ENCODE peak calls at places on chromosomes 13 and 19, in eight cellular contexts. One of them, this sample, is unnamed.

GRCh38 chr19:55340144-55340783 is 588 bp downstream of the KMT5C start:
- DNase-seq in IMR-90: no peak
- DNase-seq in sigmoid colon: no peak
- DNase-seq in PC-3: no peak
- DNase-seq in fibroblast of lung: no peak
- DNase-seq in astrocyte: no peak
- DNase-seq in BE2C: no peak
- DNase-seq in body of pancreas: peak; percentile 28
- DNase-seq in this sample: peak; percentile 44

GRCh38 chr19:41001243-41001971 is 10.3 kb downstream of the CYP2B6 start:
- DNase-seq in IMR-90: no peak
- DNase-seq in sigmoid colon: no peak
- DNase-seq in PC-3: peak; percentile 23
- DNase-seq in fibroblast of lung: no peak
- DNase-seq in astrocyte: no peak
- DNase-seq in BE2C: no peak
- DNase-seq in body of pancreas: no peak
- DNase-seq in this sample: no peak

GRCh38 chr13:92074658-92075057 is 676.2 kb downstream of the GPC5 start:
- DNase-seq in IMR-90: no peak
- DNase-seq in sigmoid colon: no peak
- DNase-seq in PC-3: peak; percentile 7
- DNase-seq in fibroblast of lung: peak; percentile 43
- DNase-seq in astrocyte: no peak
- DNase-seq in BE2C: peak; percentile 48
- DNase-seq in body of pancreas: peak; percentile 35
- DNase-seq in this sample: peak; percentile 8

GRCh38 chr19:13718733-13719132 is 45.6 kb upstream of the MRI1 start:
- DNase-seq in IMR-90: peak; percentile 66
- DNase-seq in sigmoid colon: no peak
- DNase-seq in PC-3: peak; percentile 89
- DNase-seq in fibroblast of lung: peak; percentile 83
- DNase-seq in astrocyte: peak; percentile 49
- DNase-seq in BE2C: peak; percentile 48
- DNase-seq in body of pancreas: peak; percentile 32
- DNase-seq in this sample: peak; percentile 91

GRCh38 chr13:65555973-65556372 is 1674.2 kb downstream of the PCDH9 start:
- DNase-seq in IMR-90: no peak
- DNase-seq in sigmoid colon: no peak
- DNase-seq in PC-3: no peak
- DNase-seq in fibroblast of lung: no peak
- DNase-seq in astrocyte: no peak
- DNase-seq in BE2C: peak; percentile 62
- DNase-seq in body of pancreas: no peak
- DNase-seq in this sample: no peak

GRCh38 chr13:44313674-44314073 is 60.0 kb upstream of the SERP2 start:
- DNase-seq in IMR-90: peak; percentile 91
- DNase-seq in sigmoid colon: no peak
- DNase-seq in PC-3: peak; percentile 86
- DNase-seq in fibroblast of lung: peak; percentile 75
- DNase-seq in astrocyte: peak; percentile 92
- DNase-seq in BE2C: no peak
- DNase-seq in body of pancreas: no peak
- DNase-seq in this sample: peak; percentile 53

GRCh38 chr13:24718192-24718965 is 38.2 kb downstream of the ATP12A start:
- DNase-seq in IMR-90: no peak
- DNase-seq in sigmoid colon: no peak
- DNase-seq in PC-3: no peak
- DNase-seq in fibroblast of lung: no peak
- DNase-seq in astrocyte: no peak
- DNase-seq in BE2C: no peak
- DNase-seq in body of pancreas: no peak
- DNase-seq in this sample: no peak

GRCh38 chr13:104006625-104007061 is 940.4 kb upstream of the SLC10A2 start:
- DNase-seq in IMR-90: peak; percentile 50
- DNase-seq in sigmoid colon: no peak
- DNase-seq in PC-3: peak; percentile 21
- DNase-seq in fibroblast of lung: peak; percentile 16
- DNase-seq in astrocyte: peak; percentile 90
- DNase-seq in BE2C: peak; percentile 75
- DNase-seq in body of pancreas: no peak
- DNase-seq in this sample: peak; percentile 28

GRCh38 chr19:29715695-29716581 is 877 bp upstream of the C19orf12 start:
- DNase-seq in IMR-90: no peak
- DNase-seq in sigmoid colon: no peak
- DNase-seq in PC-3: peak; percentile 31
- DNase-seq in fibroblast of lung: peak; percentile 18
- DNase-seq in astrocyte: no peak
- DNase-seq in BE2C: no peak
- DNase-seq in body of pancreas: peak; percentile 29
- DNase-seq in this sample: peak; percentile 69

GRCh38 chr13:30334663-30335386 is 27.5 kb upstream of the KATNAL1 start:
- DNase-seq in IMR-90: peak; percentile 4
- DNase-seq in sigmoid colon: no peak
- DNase-seq in PC-3: peak; percentile 44
- DNase-seq in fibroblast of lung: no peak
- DNase-seq in astrocyte: no peak
- DNase-seq in BE2C: peak; percentile 49
- DNase-seq in body of pancreas: peak; percentile 43
- DNase-seq in this sample: no peak

GRCh38 chr19:660793-661426 is 2.1 kb downstream of the RNF126 start:
- DNase-seq in IMR-90: no peak
- DNase-seq in sigmoid colon: peak; percentile 64
- DNase-seq in PC-3: no peak
- DNase-seq in fibroblast of lung: no peak
- DNase-seq in astrocyte: no peak
- DNase-seq in BE2C: no peak
- DNase-seq in body of pancreas: no peak
- DNase-seq in this sample: no peak

GRCh38 chr13:112791662-112792440 is 102.0 kb downstream of the ATP11A start:
- DNase-seq in IMR-90: no peak
- DNase-seq in sigmoid colon: no peak
- DNase-seq in PC-3: no peak
- DNase-seq in fibroblast of lung: no peak
- DNase-seq in astrocyte: no peak
- DNase-seq in BE2C: no peak
- DNase-seq in body of pancreas: no peak
- DNase-seq in this sample: no peak

GRCh38 chr13:49298903-49299605 is 51.3 kb downstream of the CDADC1 start:
- DNase-seq in IMR-90: no peak
- DNase-seq in sigmoid colon: no peak
- DNase-seq in PC-3: no peak
- DNase-seq in fibroblast of lung: no peak
- DNase-seq in astrocyte: no peak
- DNase-seq in BE2C: no peak
- DNase-seq in body of pancreas: no peak
- DNase-seq in this sample: no peak

GRCh38 chr19:40443930-40444180 is 280 bp downstream of the SERTAD3 start:
- DNase-seq in IMR-90: no peak
- DNase-seq in sigmoid colon: no peak
- DNase-seq in PC-3: no peak
- DNase-seq in fibroblast of lung: no peak
- DNase-seq in astrocyte: no peak
- DNase-seq in BE2C: no peak
- DNase-seq in body of pancreas: no peak
- DNase-seq in this sample: no peak

GRCh38 chr13:111121421-111121820 is 6.3 kb downstream of the ARHGEF7 start:
- DNase-seq in IMR-90: no peak
- DNase-seq in sigmoid colon: no peak
- DNase-seq in PC-3: no peak
- DNase-seq in fibroblast of lung: no peak
- DNase-seq in astrocyte: no peak
- DNase-seq in BE2C: no peak
- DNase-seq in body of pancreas: no peak
- DNase-seq in this sample: no peak

GRCh38 chr13:114015608-114016295 is 41.9 kb upstream of the C13orf46 start:
- DNase-seq in IMR-90: peak; percentile 31
- DNase-seq in sigmoid colon: no peak
- DNase-seq in PC-3: peak; percentile 65
- DNase-seq in fibroblast of lung: peak; percentile 84
- DNase-seq in astrocyte: no peak
- DNase-seq in BE2C: no peak
- DNase-seq in body of pancreas: no peak
- DNase-seq in this sample: no peak

GRCh38 chr19:23560051-23560450 is 127.0 kb downstream of the ZNF675 start:
- DNase-seq in IMR-90: no peak
- DNase-seq in sigmoid colon: no peak
- DNase-seq in PC-3: no peak
- DNase-seq in fibroblast of lung: no peak
- DNase-seq in astrocyte: no peak
- DNase-seq in BE2C: no peak
- DNase-seq in body of pancreas: no peak
- DNase-seq in this sample: no peak

GRCh38 chr19:14317157-14317556 is 64.1 kb upstream of the ADGRE5 start:
- DNase-seq in IMR-90: no peak
- DNase-seq in sigmoid colon: no peak
- DNase-seq in PC-3: no peak
- DNase-seq in fibroblast of lung: no peak
- DNase-seq in astrocyte: no peak
- DNase-seq in BE2C: no peak
- DNase-seq in body of pancreas: no peak
- DNase-seq in this sample: no peak

GRCh38 chr13:96041326-96042092 is 11.7 kb downstream of the UGGT2 start:
- DNase-seq in IMR-90: no peak
- DNase-seq in sigmoid colon: no peak
- DNase-seq in PC-3: no peak
- DNase-seq in fibroblast of lung: no peak
- DNase-seq in astrocyte: no peak
- DNase-seq in BE2C: no peak
- DNase-seq in body of pancreas: no peak
- DNase-seq in this sample: no peak

GRCh38 chr13:84187626-84188025 is 305.4 kb upstream of the SLITRK1 start:
- DNase-seq in IMR-90: no peak
- DNase-seq in sigmoid colon: no peak
- DNase-seq in PC-3: no peak
- DNase-seq in fibroblast of lung: no peak
- DNase-seq in astrocyte: no peak
- DNase-seq in BE2C: no peak
- DNase-seq in body of pancreas: no peak
- DNase-seq in this sample: no peak

GRCh38 chr19:9671654-9672053 is 3.2 kb downstream of the ZNF562 start:
- DNase-seq in IMR-90: no peak
- DNase-seq in sigmoid colon: no peak
- DNase-seq in PC-3: no peak
- DNase-seq in fibroblast of lung: no peak
- DNase-seq in astrocyte: no peak
- DNase-seq in BE2C: no peak
- DNase-seq in body of pancreas: no peak
- DNase-seq in this sample: no peak

GRCh38 chr19:9667898-9668297 is 7.0 kb downstream of the ZNF562 start:
- DNase-seq in IMR-90: no peak
- DNase-seq in sigmoid colon: no peak
- DNase-seq in PC-3: no peak
- DNase-seq in fibroblast of lung: no peak
- DNase-seq in astrocyte: no peak
- DNase-seq in BE2C: no peak
- DNase-seq in body of pancreas: no peak
- DNase-seq in this sample: no peak

GRCh38 chr19:9673912-9674668 is 810 bp downstream of the ZNF562 start:
- DNase-seq in IMR-90: peak; percentile 5
- DNase-seq in sigmoid colon: no peak
- DNase-seq in PC-3: peak; percentile 41
- DNase-seq in fibroblast of lung: no peak
- DNase-seq in astrocyte: peak; percentile 25
- DNase-seq in BE2C: no peak
- DNase-seq in body of pancreas: no peak
- DNase-seq in this sample: no peak

GRCh38 chr19:9672893-9673292 is 2.0 kb downstream of the ZNF562 start:
- DNase-seq in IMR-90: no peak
- DNase-seq in sigmoid colon: no peak
- DNase-seq in PC-3: no peak
- DNase-seq in fibroblast of lung: no peak
- DNase-seq in astrocyte: no peak
- DNase-seq in BE2C: no peak
- DNase-seq in body of pancreas: no peak
- DNase-seq in this sample: no peak

DNA sequence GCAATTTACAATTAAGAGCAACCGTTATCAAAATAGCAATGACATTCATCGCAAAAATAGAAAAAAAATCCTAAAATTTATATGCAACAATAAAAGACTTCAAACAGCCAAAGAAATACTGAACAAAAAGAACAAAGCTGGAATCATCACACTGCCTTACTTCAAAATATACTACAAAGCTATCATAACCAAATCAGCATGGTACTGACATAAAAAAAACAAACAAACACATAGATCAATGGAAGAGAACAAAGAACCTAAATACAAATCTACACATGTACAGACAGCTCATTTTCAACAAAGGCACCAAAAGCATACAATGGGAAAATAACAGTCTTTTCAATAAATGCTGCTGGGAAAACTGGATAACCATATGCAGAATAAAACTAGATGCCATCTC is 6.4 kb downstream of the ZNF562 start:
- DNase-seq in IMR-90: no peak
- DNase-seq in sigmoid colon: no peak
- DNase-seq in PC-3: no peak
- DNase-seq in fibroblast of lung: no peak
- DNase-seq in astrocyte: no peak
- DNase-seq in BE2C: no peak
- DNase-seq in body of pancreas: no peak
- DNase-seq in this sample: no peak
- H3K4me3 ChIP-seq in IMR-90: no peak overlapping the region
- H3K4me3 ChIP-seq in sigmoid colon: no peak overlapping the region
- H3K4me3 ChIP-seq in PC-3: no peak overlapping the region
- H3K4me3 ChIP-seq in fibroblast of lung: no peak overlapping the region
- H3K4me3 ChIP-seq in astrocyte: no peak overlapping the region
- H3K4me3 ChIP-seq in BE2C: no peak overlapping the region
- H3K4me3 ChIP-seq in body of pancreas: no peak overlapping the region
- H3K4me3 ChIP-seq in this sample: no peak overlapping the region

GRCh38 chr19:16877581-16877980 is 11.2 kb upstream of the F2RL3 start:
- DNase-seq in IMR-90: no peak
- DNase-seq in sigmoid colon: no peak
- DNase-seq in PC-3: no peak
- DNase-seq in fibroblast of lung: no peak
- DNase-seq in astrocyte: peak; percentile 11
- DNase-seq in BE2C: no peak
- DNase-seq in body of pancreas: no peak
- DNase-seq in this sample: no peak
- H3K36me3 ChIP-seq in IMR-90: peaks cover 64% of the 10 kb centered on the region
- H3K36me3 ChIP-seq in sigmoid colon: peaks cover 49% of the 10 kb centered on the region
- H3K36me3 ChIP-seq in PC-3: peaks cover 60% of the 10 kb centered on the region
- H3K36me3 ChIP-seq in fibroblast of lung: peaks cover 17% of the 10 kb centered on the region
- H3K36me3 ChIP-seq in astrocyte: peaks cover 2% of the 10 kb centered on the region
- H3K36me3 ChIP-seq in BE2C: peaks cover 32% of the 10 kb centered on the region
- H3K36me3 ChIP-seq in body of pancreas: peaks cover 18% of the 10 kb centered on the region
- H3K36me3 ChIP-seq in this sample: peaks cover 73% of the 10 kb centered on the region

GRCh38 chr19:35860436-35860817 is 3.7 kb downstream of the KIRREL2 start:
- DNase-seq in IMR-90: no peak
- DNase-seq in sigmoid colon: no peak
- DNase-seq in PC-3: no peak
- DNase-seq in fibroblast of lung: no peak
- DNase-seq in astrocyte: no peak
- DNase-seq in BE2C: no peak
- DNase-seq in body of pancreas: no peak
- DNase-seq in this sample: no peak
- H3K27me3 ChIP-seq in IMR-90: peaks cover 74% of the 10 kb centered on the region
- H3K27me3 ChIP-seq in sigmoid colon: peaks cover 51% of the 10 kb centered on the region
- H3K27me3 ChIP-seq in PC-3: peaks cover 15% of the 10 kb centered on the region
- H3K27me3 ChIP-seq in fibroblast of lung: peaks cover 49% of the 10 kb centered on the region
- H3K27me3 ChIP-seq in astrocyte: peaks cover 43% of the 10 kb centered on the region
- H3K27me3 ChIP-seq in BE2C: no peaks in the 10 kb centered on the region
- H3K27me3 ChIP-seq in body of pancreas: no peaks in the 10 kb centered on the region
- H3K27me3 ChIP-seq in this sample: peaks cover 6% of the 10 kb centered on the region

GRCh38 chr19:47156861-47157454 is 26.3 kb downstream of the SAE1 start:
- DNase-seq in IMR-90: no peak
- DNase-seq in sigmoid colon: no peak
- DNase-seq in PC-3: no peak
- DNase-seq in fibroblast of lung: peak; percentile 72
- DNase-seq in astrocyte: peak; percentile 77
- DNase-seq in BE2C: no peak
- DNase-seq in body of pancreas: no peak
- DNase-seq in this sample: no peak
- H3K4me3 ChIP-seq in IMR-90: no peak overlapping the region
- H3K4me3 ChIP-seq in sigmoid colon: no peak overlapping the region
- H3K4me3 ChIP-seq in PC-3: no peak overlapping the region
- H3K4me3 ChIP-seq in fibroblast of lung: no peak overlapping the region
- H3K4me3 ChIP-seq in astrocyte: no peak overlapping the region
- H3K4me3 ChIP-seq in BE2C: no peak overlapping the region
- H3K4me3 ChIP-seq in body of pancreas: no peak overlapping the region
- H3K4me3 ChIP-seq in this sample: no peak overlapping the region